ENCODE peak calls at places on chromosomes 3 and 15, in six cellular contexts. One of them, this sample, is unnamed.
A peak's percentile ranks its signal among the peaks of the same experiment; 100 is the strongest.

GRCh38 chr15:93467327-93467726 is 378.3 kb upstream of the RGMA start:
- DNase-seq in IMR-90: no peak
- DNase-seq in AG09319: no peak
- DNase-seq in mesothelial cell of epicardium: no peak
- DNase-seq in astrocyte of the cerebellum: no peak
- DNase-seq in MCF 10A: peak; percentile 67
- DNase-seq in this sample: no peak

GRCh38 chr15:22861151-22861550 is 22.7 kb downstream of the NIPA2 start:
- DNase-seq in IMR-90: no peak
- DNase-seq in astrocyte of the cerebellum: no peak
- DNase-seq in AG09319: no peak
- DNase-seq in mesothelial cell of epicardium: no peak
- DNase-seq in MCF 10A: no peak
- DNase-seq in this sample: no peak

GRCh38 chr3:111068574-111068973 is 3.0 kb upstream of the NECTIN3 start:
- DNase-seq in MCF 10A: no peak
- DNase-seq in mesothelial cell of epicardium: no peak
- DNase-seq in AG09319: no peak
- DNase-seq in IMR-90: no peak
- DNase-seq in astrocyte of the cerebellum: no peak
- DNase-seq in this sample: no peak

GRCh38 chr3:52469001-52469400 is 13.6 kb downstream of the NISCH start:
- DNase-seq in astrocyte of the cerebellum: no peak
- DNase-seq in MCF 10A: no peak
- DNase-seq in mesothelial cell of epicardium: no peak
- DNase-seq in AG09319: no peak
- DNase-seq in IMR-90: no peak
- DNase-seq in this sample: no peak

GRCh38 chr3:38690185-38690584 is 40.7 kb upstream of the SCN5A start:
- DNase-seq in MCF 10A: no peak
- DNase-seq in astrocyte of the cerebellum: no peak
- DNase-seq in AG09319: no peak
- DNase-seq in mesothelial cell of epicardium: no peak
- DNase-seq in IMR-90: peak; percentile 67
- DNase-seq in this sample: no peak

GRCh38 chr15:42577514-42578031 is 2.2 kb downstream of the STARD9 start:
- DNase-seq in mesothelial cell of epicardium: no peak
- DNase-seq in IMR-90: peak; percentile 79
- DNase-seq in MCF 10A: no peak
- DNase-seq in AG09319: peak; percentile 63
- DNase-seq in astrocyte of the cerebellum: peak; percentile 85
- DNase-seq in this sample: no peak

GRCh38 chr3:184015381-184016019 is 2.2 kb downstream of the ABCC5 start:
- DNase-seq in AG09319: no peak
- DNase-seq in IMR-90: peak; percentile 41
- DNase-seq in mesothelial cell of epicardium: no peak
- DNase-seq in MCF 10A: no peak
- DNase-seq in astrocyte of the cerebellum: no peak
- DNase-seq in this sample: no peak

GRCh38 chr3:156181509-156181908 is 61.1 kb downstream of the KCNAB1 start:
- DNase-seq in mesothelial cell of epicardium: no peak
- DNase-seq in IMR-90: peak; percentile 72
- DNase-seq in MCF 10A: peak; percentile 75
- DNase-seq in AG09319: no peak
- DNase-seq in astrocyte of the cerebellum: no peak
- DNase-seq in this sample: no peak

GRCh38 chr3:89144080-89144479 is 36.7 kb downstream of the EPHA3 start:
- DNase-seq in IMR-90: no peak
- DNase-seq in mesothelial cell of epicardium: no peak
- DNase-seq in AG09319: no peak
- DNase-seq in astrocyte of the cerebellum: no peak
- DNase-seq in MCF 10A: no peak
- DNase-seq in this sample: no peak

GRCh38 chr3:128196645-128197044 is 43.4 kb downstream of the EEFSEC start:
- DNase-seq in astrocyte of the cerebellum: no peak
- DNase-seq in mesothelial cell of epicardium: no peak
- DNase-seq in AG09319: no peak
- DNase-seq in IMR-90: no peak
- DNase-seq in MCF 10A: no peak
- DNase-seq in this sample: no peak

GRCh38 chr3:177345049-177345972 is 148.0 kb upstream of the TBL1XR1 start:
- DNase-seq in astrocyte of the cerebellum: peak; percentile 89
- DNase-seq in IMR-90: peak; percentile 96
- DNase-seq in AG09319: peak; percentile 91
- DNase-seq in mesothelial cell of epicardium: no peak
- DNase-seq in MCF 10A: peak; percentile 94
- DNase-seq in this sample: no peak

GRCh38 chr3:195559723-195560409 is 16.7 kb upstream of the PPP1R2 start:
- DNase-seq in astrocyte of the cerebellum: no peak
- DNase-seq in AG09319: no peak
- DNase-seq in MCF 10A: no peak
- DNase-seq in mesothelial cell of epicardium: no peak
- DNase-seq in IMR-90: no peak
- DNase-seq in this sample: no peak

GRCh38 chr3:85737846-85738245 is 779.1 kb downstream of the CADM2 start:
- DNase-seq in mesothelial cell of epicardium: no peak
- DNase-seq in astrocyte of the cerebellum: no peak
- DNase-seq in IMR-90: peak; percentile 12
- DNase-seq in MCF 10A: no peak
- DNase-seq in AG09319: no peak
- DNase-seq in this sample: no peak

GRCh38 chr3:115512565-115513410 is 110.5 kb upstream of the GAP43 start:
- DNase-seq in AG09319: no peak
- DNase-seq in IMR-90: peak; percentile 38
- DNase-seq in astrocyte of the cerebellum: no peak
- DNase-seq in mesothelial cell of epicardium: peak; percentile 28
- DNase-seq in MCF 10A: peak; percentile 21
- DNase-seq in this sample: no peak

GRCh38 chr3:149435936-149436885 is 38.3 kb upstream of the TM4SF4 start:
- DNase-seq in AG09319: no peak
- DNase-seq in astrocyte of the cerebellum: no peak
- DNase-seq in MCF 10A: no peak
- DNase-seq in IMR-90: no peak
- DNase-seq in mesothelial cell of epicardium: no peak
- DNase-seq in this sample: no peak

DNA sequence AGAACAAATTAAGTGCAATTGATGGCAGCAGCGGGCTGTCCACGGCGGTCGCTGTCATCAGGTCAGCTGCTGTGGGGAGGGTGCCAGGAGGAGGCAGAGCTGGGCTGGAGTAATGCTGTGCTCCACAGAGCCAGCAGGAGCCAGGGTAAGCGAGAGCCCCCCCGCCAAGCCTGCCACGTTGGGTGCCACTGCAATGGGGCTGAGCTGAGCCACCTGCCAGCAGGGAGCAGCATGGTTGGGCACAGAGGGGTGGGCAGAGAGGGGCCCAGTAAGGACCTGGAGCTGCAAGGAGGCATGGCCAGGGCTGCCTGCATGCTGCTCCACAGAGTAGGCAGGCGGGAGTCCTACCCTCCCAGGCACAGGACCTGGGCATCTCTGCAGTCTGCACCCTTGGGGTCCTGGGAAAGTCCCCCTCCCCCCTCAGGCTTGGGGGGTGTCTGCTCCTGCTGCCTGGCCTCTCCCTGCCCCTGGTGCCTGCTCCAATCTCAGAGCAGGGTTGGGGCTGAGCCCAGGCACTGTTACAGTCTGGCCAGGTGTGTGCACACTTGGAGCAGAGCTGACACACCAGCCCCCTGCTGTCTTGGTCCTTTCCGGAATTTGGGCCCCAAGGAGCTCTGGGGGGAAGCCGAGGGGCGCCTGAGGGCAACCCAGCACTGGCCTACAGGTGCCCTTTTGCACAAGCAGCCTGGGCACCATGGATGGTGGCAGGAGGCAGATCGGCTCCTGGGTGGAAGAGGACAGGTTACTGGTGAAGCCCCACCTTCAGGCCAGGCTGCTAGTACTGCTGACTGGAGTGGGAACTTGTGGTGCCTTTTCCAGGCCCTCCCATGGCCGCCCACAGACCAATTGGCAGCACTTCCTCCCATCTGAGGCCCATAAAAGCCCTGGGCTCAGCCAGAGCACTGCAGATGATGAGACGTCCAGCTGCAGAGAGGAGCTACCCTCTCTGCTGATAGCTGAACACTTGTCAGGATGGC is 8.5 kb upstream of the PIAS1 start:
- DNase-seq in IMR-90: no peak
- DNase-seq in mesothelial cell of epicardium: no peak
- DNase-seq in AG09319: no peak
- DNase-seq in MCF 10A: no peak
- DNase-seq in astrocyte of the cerebellum: no peak
- DNase-seq in this sample: no peak
- TF ChIP-seq CTCF in IMR-90: no peak
- TF ChIP-seq CTCF in mesothelial cell of epicardium: no peak
- TF ChIP-seq CTCF in AG09319: no peak
- TF ChIP-seq CTCF in MCF 10A: no peak
- TF ChIP-seq CTCF in astrocyte of the cerebellum: no peak
- TF ChIP-seq CTCF in this sample: no peak

GRCh38 chr3:32181370-32181769 is 57.1 kb upstream of the CMTM8 start:
- DNase-seq in MCF 10A: no peak
- DNase-seq in AG09319: no peak
- DNase-seq in astrocyte of the cerebellum: no peak
- DNase-seq in IMR-90: no peak
- DNase-seq in mesothelial cell of epicardium: no peak
- DNase-seq in this sample: no peak

GRCh38 chr3:32177702-32178198 is 60.7 kb upstream of the CMTM8 start:
- DNase-seq in IMR-90: peak; percentile 47
- DNase-seq in MCF 10A: peak; percentile 89
- DNase-seq in astrocyte of the cerebellum: peak; percentile 47
- DNase-seq in AG09319: peak; percentile 1
- DNase-seq in mesothelial cell of epicardium: no peak
- DNase-seq in this sample: no peak

GRCh38 chr3:32180151-32180850 is 58.2 kb upstream of the CMTM8 start:
- DNase-seq in MCF 10A: no peak
- DNase-seq in IMR-90: no peak
- DNase-seq in AG09319: no peak
- DNase-seq in astrocyte of the cerebellum: no peak
- DNase-seq in mesothelial cell of epicardium: no peak
- DNase-seq in this sample: no peak

GRCh38 chr3:32175607-32176197 is 62.8 kb upstream of the CMTM8 start:
- DNase-seq in mesothelial cell of epicardium: no peak
- DNase-seq in astrocyte of the cerebellum: peak; percentile 44
- DNase-seq in MCF 10A: peak; percentile 79
- DNase-seq in AG09319: peak; percentile 23
- DNase-seq in IMR-90: peak; percentile 55
- DNase-seq in this sample: no peak

DNA sequence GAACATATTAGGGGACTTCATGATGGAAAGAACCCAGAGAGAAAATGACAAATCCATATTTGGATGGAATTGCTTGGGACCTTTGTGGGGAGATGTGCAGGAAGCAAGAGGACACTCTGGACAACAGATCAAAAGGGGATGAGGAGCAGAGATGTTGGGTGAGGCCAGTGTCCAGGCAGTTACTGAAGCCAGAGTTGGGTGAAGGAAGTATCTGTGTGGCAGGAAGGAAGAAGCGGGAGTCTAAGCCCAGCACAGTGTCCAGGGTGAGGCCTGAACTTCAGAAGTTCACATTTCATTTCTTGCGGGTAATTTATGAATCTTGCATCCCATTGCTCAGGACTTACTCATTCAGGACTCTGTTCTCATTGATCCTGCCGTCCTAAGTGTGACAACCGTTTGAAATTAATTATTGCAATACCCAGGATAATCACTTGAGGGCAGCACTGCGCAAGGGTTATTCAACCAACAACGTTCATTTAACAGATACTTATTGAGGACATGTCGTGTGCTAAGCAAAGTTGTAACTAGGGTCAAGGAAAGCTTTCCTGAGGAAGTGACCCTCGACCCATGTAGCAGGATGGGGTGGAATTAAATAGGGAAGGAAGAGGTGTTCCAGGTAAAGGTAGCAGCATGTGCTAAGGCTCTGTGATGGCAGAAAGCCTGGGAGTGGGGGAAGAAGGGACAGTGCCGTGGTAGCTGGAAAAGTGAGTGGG is 61.3 kb upstream of the CMTM8 start:
- DNase-seq in mesothelial cell of epicardium: no peak
- DNase-seq in astrocyte of the cerebellum: peak; percentile 28
- DNase-seq in IMR-90: peak; percentile 37
- DNase-seq in AG09319: peak; percentile 3
- DNase-seq in MCF 10A: peak; percentile 76
- DNase-seq in this sample: no peak
- TF ChIP-seq CTCF in mesothelial cell of epicardium: peak; percentile 52
- TF ChIP-seq CTCF in astrocyte of the cerebellum: peak; percentile 70
- TF ChIP-seq CTCF in IMR-90: peak; percentile 64
- TF ChIP-seq CTCF in AG09319: peak; percentile 52
- TF ChIP-seq CTCF in MCF 10A: peak; percentile 64
- TF ChIP-seq CTCF in this sample: peak; percentile 16

GRCh38 chr15:60442763-60443162 is 36.2 kb downstream of the ICE2 start:
- DNase-seq in AG09319: no peak
- DNase-seq in mesothelial cell of epicardium: no peak
- DNase-seq in IMR-90: peak; percentile 48
- DNase-seq in astrocyte of the cerebellum: no peak
- DNase-seq in MCF 10A: no peak
- DNase-seq in this sample: no peak

GRCh38 chr15:60442031-60442665 is 36.8 kb downstream of the ICE2 start:
- DNase-seq in AG09319: no peak
- DNase-seq in mesothelial cell of epicardium: no peak
- DNase-seq in IMR-90: no peak
- DNase-seq in astrocyte of the cerebellum: no peak
- DNase-seq in MCF 10A: no peak
- DNase-seq in this sample: no peak

GRCh38 chr15:60448668-60449360 is 30.1 kb downstream of the ICE2 start:
- DNase-seq in mesothelial cell of epicardium: no peak
- DNase-seq in MCF 10A: no peak
- DNase-seq in astrocyte of the cerebellum: no peak
- DNase-seq in IMR-90: no peak
- DNase-seq in AG09319: no peak
- DNase-seq in this sample: no peak

GRCh38 chr15:60441323-60441722 is 37.6 kb downstream of the ICE2 start:
- DNase-seq in AG09319: no peak
- DNase-seq in mesothelial cell of epicardium: no peak
- DNase-seq in astrocyte of the cerebellum: no peak
- DNase-seq in IMR-90: no peak
- DNase-seq in MCF 10A: no peak
- DNase-seq in this sample: no peak

DNA sequence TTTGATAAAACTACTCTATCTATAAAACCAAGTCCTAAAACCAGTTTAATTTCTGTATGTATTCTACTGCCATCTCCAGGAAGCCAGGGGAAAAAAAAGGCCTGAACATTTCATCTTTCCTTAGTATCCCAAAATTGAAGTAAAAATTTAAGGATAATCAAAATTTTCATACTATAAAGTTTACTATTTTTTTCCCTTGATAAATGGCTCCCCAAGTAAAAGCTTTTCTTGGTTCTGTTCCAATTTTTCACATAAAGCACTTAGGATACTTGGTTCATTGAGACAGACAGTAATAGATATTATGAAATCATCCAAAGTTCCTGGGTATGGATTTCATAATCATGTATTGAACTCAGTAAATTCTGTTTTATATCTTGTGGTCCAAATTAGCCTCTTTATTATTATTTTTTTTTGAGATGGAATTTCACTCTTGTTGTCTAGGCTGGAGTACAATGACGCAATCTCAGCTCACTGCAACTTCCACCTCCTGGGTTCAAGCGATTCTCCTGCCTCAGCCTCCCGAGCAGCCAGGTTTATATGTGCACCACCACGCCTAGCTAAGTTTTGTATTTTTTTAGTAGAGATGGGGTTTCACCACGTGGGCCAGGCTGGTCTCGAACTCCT is 34.5 kb downstream of the ICE2 start:
- DNase-seq in MCF 10A: peak; percentile 50
- DNase-seq in mesothelial cell of epicardium: no peak
- DNase-seq in astrocyte of the cerebellum: no peak
- DNase-seq in AG09319: no peak
- DNase-seq in IMR-90: peak; percentile 51
- DNase-seq in this sample: no peak
- TF ChIP-seq CTCF in MCF 10A: peak; percentile 45
- TF ChIP-seq CTCF in mesothelial cell of epicardium: peak; percentile 41
- TF ChIP-seq CTCF in astrocyte of the cerebellum: peak; percentile 66
- TF ChIP-seq CTCF in AG09319: peak; percentile 74
- TF ChIP-seq CTCF in IMR-90: peak; percentile 76
- TF ChIP-seq CTCF in this sample: no peak

GRCh38 chr3:136842294-136842693 is 19.7 kb upstream of the NCK1 start:
- DNase-seq in IMR-90: no peak
- DNase-seq in MCF 10A: no peak
- DNase-seq in AG09319: no peak
- DNase-seq in mesothelial cell of epicardium: no peak
- DNase-seq in astrocyte of the cerebellum: no peak
- DNase-seq in this sample: no peak
- TF ChIP-seq CTCF in IMR-90: no peak
- TF ChIP-seq CTCF in MCF 10A: no peak
- TF ChIP-seq CTCF in AG09319: no peak
- TF ChIP-seq CTCF in mesothelial cell of epicardium: no peak
- TF ChIP-seq CTCF in astrocyte of the cerebellum: no peak
- TF ChIP-seq CTCF in this sample: no peak

This sample was measured in activated B cell treated with CpG ODN at 0.5 μM for 24 hours.